ENCODE peak calls at places on chromosomes 6 and 20, in five cellular contexts. G, U, I, V and Y are unnamed samples.

GRCh38 chr6:9200712-9201111 is 765.4 kb upstream of the SLC35B3 start:
- DNase-seq in G (no peak), U (no peak), I (no peak), V (no peak), Y (no peak)

GRCh38 chr6:152170702-152171667 is 363.5 kb downstream of the ESR1 start:
- DNase-seq in G (no peak), U (no peak), I (no peak), V (no peak), Y (peak; percentile 62)

GRCh38 chr6:147201885-147202515 is 2.2 kb upstream of the STXBP5 start:
- DNase-seq in G (peak; percentile 38), U (peak; percentile 45), I (no peak), V (peak; percentile 8), Y (no peak)

GRCh38 chr6:139708342-139709199 is 334.1 kb upstream of the CITED2 start:
- DNase-seq in G (peak; percentile 28), U (peak; percentile 24), I (no peak), V (no peak), Y (peak; percentile 87)

GRCh38 chr6:13395272-13396237 is 67.2 kb upstream of the TBC1D7 start:
- DNase-seq in G (no peak), U (peak; percentile 92), I (peak; percentile 63), V (peak; percentile 69), Y (peak; percentile 81)

GRCh38 chr6:28982476-28983266 is 22.4 kb downstream of the ZNF311 start:
- DNase-seq in G (peak; percentile 55), U (no peak), I (no peak), V (peak; percentile 52), Y (no peak)

GRCh38 chr6:157748839-157749571 is 74.0 kb upstream of the SNX9 start:
- DNase-seq in G (no peak), U (no peak), I (no peak), V (no peak), Y (no peak)

GRCh38 chr6:145310116-145310515 is 425.2 kb downstream of the EPM2A start:
- DNase-seq in G (no peak), U (no peak), I (peak; percentile 25), V (no peak), Y (peak; percentile 24)

GRCh38 chr6:56524891-56525703 is 117.6 kb downstream of the DST start:
- DNase-seq in G (no peak), U (no peak), I (peak; percentile 85), V (no peak), Y (peak; percentile 94)

GRCh38 chr6:2450546-2450945 is 205.1 kb upstream of the GMDS start:
- DNase-seq in G (no peak), U (peak; percentile 87), I (no peak), V (peak; percentile 52), Y (no peak)

GRCh38 chr6:33694401-33694931 is 17.0 kb downstream of the UQCC2 start:
- DNase-seq in G (no peak), U (no peak), I (no peak), V (no peak), Y (no peak)

GRCh38 chr6:165227644-165228329 is 81.6 kb downstream of the C6orf118 start:
- DNase-seq in G (no peak), U (no peak), I (peak; percentile 88), V (no peak), Y (peak; percentile 96)

GRCh38 chr6:72946766-72947165 is 278.5 kb downstream of the KHDC1L start:
- DNase-seq in G (no peak), U (no peak), I (no peak), V (no peak), Y (no peak)

GRCh38 chr6:159720708-159721107 is 6.6 kb upstream of the WTAP start:
- DNase-seq in G (peak; percentile 41), U (peak; percentile 49), I (no peak), V (peak; percentile 49), Y (no peak)

GRCh38 chr6:154705471-154706113 is 27.6 kb upstream of the SCAF8 start:
- DNase-seq in G (peak; percentile 10), U (no peak), I (no peak), V (no peak), Y (no peak)

GRCh38 chr20:6994452-6994851 is 227.0 kb downstream of the BMP2 start:
- DNase-seq in G (no peak), U (no peak), I (peak; percentile 16), V (peak; percentile 25), Y (peak; percentile 16)

GRCh38 chr6:125587624-125588023 is 161.8 kb upstream of the HEY2 start:
- DNase-seq in G (no peak), U (no peak), I (no peak), V (no peak), Y (no peak)

GRCh38 chr6:143674466-143675114 is 3.2 kb upstream of the PHACTR2 start:
- DNase-seq in G (peak; percentile 24), U (no peak), I (no peak), V (no peak), Y (no peak)

GRCh38 chr6:149031545-149032317 is 284.9 kb downstream of the UST start:
- DNase-seq in G (no peak), U (no peak), I (peak; percentile 59), V (peak; percentile 34), Y (no peak)

GRCh38 chr20:59994697-59995122 is 36.5 kb downstream of the CDH26 start:
- DNase-seq in G (peak; percentile 71), U (peak; percentile 45), I (no peak), V (peak; percentile 50), Y (no peak)

GRCh38 chr6:73388800-73389512 is 5.7 kb upstream of the DDX43 start:
- DNase-seq in G (peak; percentile 79), U (peak; percentile 45), I (peak; percentile 38), V (peak; percentile 74), Y (no peak)

GRCh38 chr6:81750660-81751387 is 1.7 kb downstream of the TENT5A start:
- DNase-seq in G (peak; percentile 16), U (no peak), I (no peak), V (no peak), Y (no peak)

GRCh38 chr6:112027942-112028674 is 25.8 kb upstream of the CCN6 start:
- DNase-seq in G (no peak), U (no peak), I (no peak), V (no peak), Y (peak; percentile 77)

GRCh38 chr6:113522376-113522775 is 334.8 kb upstream of the MARCKS start:
- DNase-seq in G (no peak), U (no peak), I (no peak), V (no peak), Y (no peak)

GRCh38 chr6:47106721-47107197 is 64.6 kb upstream of the ADGRF1 start:
- DNase-seq in G (peak; percentile 41), U (no peak), I (no peak), V (peak; percentile 83), Y (no peak)

GRCh38 chr6:159959976-159960384 is 8.9 kb upstream of the IGF2R start:
- DNase-seq in G (no peak), U (no peak), I (no peak), V (no peak), Y (no peak)

GRCh38 chr20:37627060-37627766 is 66.6 kb upstream of the CTNNBL1 start:
- DNase-seq in G (peak; percentile 88), U (no peak), I (no peak), V (peak; percentile 58), Y (no peak)

GRCh38 chr6:37006793-37007339 is 1.4 kb downstream of the FGD2 start:
- DNase-seq in G (no peak), U (no peak), I (no peak), V (no peak), Y (no peak)

GRCh38 chr6:5723905-5724691 is 282.6 kb downstream of the NRN1 start:
- DNase-seq in G (peak; percentile 35), U (peak; percentile 22), I (no peak), V (no peak), Y (no peak)

GRCh38 chr6:147287869-147288271 is 83.7 kb downstream of the STXBP5 start:
- DNase-seq in G (no peak), U (no peak), I (peak; percentile 56), V (peak; percentile 0), Y (peak; percentile 11)